ENCODE peak calls at places on chromosomes 11 and 22, in six cellular contexts. U is right atrium auricular region, X is transverse colon, Z is adrenal gland, F is psoas muscle, N is pancreas. A is an unnamed sample.

GRCh38 chr11:12802418-12803085 is 128.3 kb downstream of the TEAD1 start:
- DNase-seq in Z (peak), N (peak), X (peak), U (peak), F (no peak), A (no peak)

GRCh38 chr11:45108070-45109064 is 38.1 kb upstream of the PRDM11 start:
- DNase-seq in X (peak), F (no peak), U (no peak), N (no peak), Z (no peak), A (no peak)

GRCh38 chr11:32891657-32892354 is 805 bp upstream of the QSER1 start:
- DNase-seq in X (no peak), F (no peak), Z (no peak), U (no peak), N (no peak), A (no peak)

GRCh38 chr22:21587803-21588611 is 20.5 kb downstream of the UBE2L3 start:
- DNase-seq in U (no peak), N (no peak), F (no peak), X (peak), Z (no peak), A (peak)

GRCh38 chr22:35301370-35301874 is 1.7 kb downstream of the TOM1 start:
- DNase-seq in Z (peak), N (no peak), X (peak), U (peak), F (peak), A (no peak)

GRCh38 chr11:61362542-61362875 is 335 bp downstream of the TMEM138 start:
- DNase-seq in N (no peak), Z (no peak), F (no peak), X (no peak), U (no peak), A (no peak)

GRCh38 chr11:124749920-124750319 is 2.1 kb downstream of the VSIG2 start:
- DNase-seq in Z (no peak), N (no peak), U (no peak), F (no peak), X (no peak), A (no peak)

GRCh38 chr11:68783216-68783821 is 32.0 kb upstream of the TESMIN start:
- DNase-seq in Z (no peak), F (no peak), X (no peak), U (no peak), N (no peak), A (no peak)

GRCh38 chr11:41498726-41499125 is 39.3 kb upstream of the LRRC4C start:
- DNase-seq in N (no peak), X (no peak), Z (no peak), U (no peak), F (no peak), A (no peak)

GRCh38 chr22:47593911-47594311 is 831.5 kb downstream of the TBC1D22A start:
- DNase-seq in X (no peak), F (peak), U (no peak), Z (no peak), N (no peak), A (no peak)

GRCh38 chr22:33332538-33332937 is 274.4 kb upstream of the SYN3 start:
- DNase-seq in X (peak), Z (no peak), U (no peak), F (no peak), N (no peak), A (no peak)

GRCh38 chr11:126007263-126007662 is 55.4 kb downstream of the CDON start:
- DNase-seq in N (no peak), F (no peak), U (no peak), X (no peak), Z (no peak), A (no peak)

GRCh38 chr11:60767388-60767811 is 10.7 kb downstream of the MS4A15 start:
- DNase-seq in X (no peak), N (no peak), F (no peak), Z (no peak), U (no peak), A (no peak)

GRCh38 chr11:91513734-91514133 is 710.9 kb upstream of the FAT3 start:
- DNase-seq in Z (no peak), F (no peak), X (no peak), U (no peak), N (no peak), A (no peak)

GRCh38 chr22:49046546-49047305 is 780.9 kb downstream of the BRD1 start:
- DNase-seq in N (peak), X (no peak), U (no peak), Z (no peak), F (no peak), A (peak)

GRCh38 chr22:22753526-22754267 is 109.3 kb downstream of the GGTLC2 start:
- DNase-seq in N (peak), Z (peak), X (peak), F (no peak), U (no peak), A (no peak)

GRCh38 chr11:61679893-61680621 is at the start of gene DAGLA:
- DNase-seq in Z (peak), N (peak), F (peak), X (peak), U (peak), A (peak)

GRCh38 chr11:78203184-78203583 is 14.5 kb downstream of the USP35 start:
- DNase-seq in F (no peak), U (no peak), X (no peak), N (no peak), Z (no peak), A (no peak)

GRCh38 chr11:68412593-68413475 is 47.7 kb upstream of the PPP6R3 start:
- DNase-seq in U (no peak), Z (no peak), X (no peak), N (no peak), F (peak), A (no peak)

GRCh38 chr11:24145411-24145810 is 351.4 kb upstream of the LUZP2 start:
- DNase-seq in N (no peak), U (no peak), Z (no peak), X (no peak), F (no peak), A (no peak)

GRCh38 chr11:17369685-17370243 is 18.2 kb downstream of the NCR3LG1 start:
- DNase-seq in F (no peak), Z (no peak), N (no peak), X (no peak), U (no peak), A (no peak)

GRCh38 chr11:72805214-72805613 is 9.0 kb upstream of the ATG16L2 start:
- DNase-seq in N (no peak), X (no peak), F (no peak), Z (no peak), U (no peak), A (no peak)

GRCh38 chr11:7186190-7186589 is 65.5 kb upstream of the SYT9 start:
- DNase-seq in Z (no peak), U (no peak), N (no peak), F (no peak), X (no peak), A (no peak)

GRCh38 chr11:114072978-114073377 is 13.5 kb downstream of the ZBTB16 start:
- DNase-seq in U (no peak), Z (no peak), F (peak), N (no peak), X (no peak), A (no peak)

GRCh38 chr22:46054878-46055158 is 77.9 kb upstream of the WNT7B start:
- DNase-seq in N (no peak), F (peak), U (no peak), X (no peak), Z (no peak), A (no peak)

GRCh38 chr11:128437137-128437536 is 150.2 kb downstream of the ETS1 start:
- DNase-seq in X (no peak), Z (no peak), N (no peak), U (no peak), F (no peak), A (no peak)

GRCh38 chr11:82233211-82233610 is 500.5 kb downstream of the FAM181B start:
- DNase-seq in U (no peak), Z (no peak), N (no peak), F (no peak), X (no peak), A (no peak)

GRCh38 chr11:110091995-110092576 is 1.1 kb upstream of the ZC3H12C start:
- DNase-seq in X (no peak), F (no peak), U (no peak), N (no peak), Z (peak), A (no peak)

GRCh38 chr11:94638902-94639373 is 71.8 kb downstream of the PIWIL4 start:
- DNase-seq in U (no peak), Z (no peak), F (no peak), N (no peak), X (no peak), A (no peak)

GRCh38 chr11:75697906-75698563 is 19.6 kb upstream of the MOGAT2 start:
- DNase-seq in U (no peak), N (no peak), F (no peak), X (no peak), Z (no peak), A (no peak)

DNA sequence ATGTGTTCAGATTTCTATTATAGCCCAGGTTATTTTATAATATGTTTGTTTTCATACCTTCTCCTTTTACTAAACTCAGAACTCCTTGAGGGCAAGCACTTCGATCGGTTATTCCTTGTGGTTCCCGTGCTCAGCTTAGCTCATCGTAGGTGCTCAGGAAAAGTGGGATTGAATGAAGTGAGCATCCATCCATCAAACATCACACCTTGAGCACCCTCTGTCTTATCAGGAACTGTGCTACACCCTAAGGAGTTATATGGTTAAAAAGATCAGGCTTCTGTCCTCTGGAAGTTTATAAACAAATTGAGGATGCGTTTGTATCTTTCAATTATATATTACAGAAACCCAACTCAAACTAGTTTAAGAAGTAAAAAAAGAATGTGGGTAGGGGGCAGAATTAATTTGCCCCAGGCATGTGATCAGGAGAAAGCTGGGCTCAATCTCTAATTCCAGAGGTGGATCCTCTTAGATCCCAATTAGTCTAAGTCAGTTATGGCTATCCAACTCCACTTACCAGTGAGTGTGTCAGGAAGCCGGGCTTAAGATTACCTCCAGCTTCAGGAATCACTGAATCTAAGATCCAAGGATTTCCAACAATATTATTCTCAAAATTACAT is 59.9 kb upstream of the RRAS2 start:
- DNase-seq in F (no peak), N (no peak), U (no peak), Z (no peak), X (no peak), A (no peak)
- TF ChIP-seq CTCF in F (no peak), N (no peak), U (no peak), Z (no peak), X (peak), A (no peak)

DNA sequence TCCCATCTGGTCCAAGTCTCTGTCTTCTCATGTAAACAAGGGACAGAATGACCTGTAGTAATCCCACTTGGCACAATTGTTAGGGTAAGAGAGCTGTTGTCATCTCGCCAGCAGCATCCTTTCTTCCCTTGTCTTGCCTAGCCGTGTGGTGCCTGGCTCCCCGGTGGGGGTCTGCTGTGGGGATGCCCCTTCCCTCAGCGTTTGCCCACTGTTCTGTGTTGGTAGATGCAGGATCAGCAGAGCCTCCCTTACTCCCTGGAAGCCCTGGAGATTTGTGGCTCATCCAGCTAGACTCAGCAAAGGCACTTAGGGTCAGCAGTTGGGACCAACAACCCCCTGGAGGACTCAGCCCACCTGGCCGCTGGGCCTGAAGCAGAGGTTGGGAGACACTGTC is 13.0 kb downstream of the ACO2 start:
- DNase-seq in X (no peak), N (no peak), U (no peak), Z (no peak), F (no peak), A (no peak)
- H3K27ac ChIP-seq in X (peak), N (no peak), U (peak), Z (peak), F (peak), A (peak)

DNA sequence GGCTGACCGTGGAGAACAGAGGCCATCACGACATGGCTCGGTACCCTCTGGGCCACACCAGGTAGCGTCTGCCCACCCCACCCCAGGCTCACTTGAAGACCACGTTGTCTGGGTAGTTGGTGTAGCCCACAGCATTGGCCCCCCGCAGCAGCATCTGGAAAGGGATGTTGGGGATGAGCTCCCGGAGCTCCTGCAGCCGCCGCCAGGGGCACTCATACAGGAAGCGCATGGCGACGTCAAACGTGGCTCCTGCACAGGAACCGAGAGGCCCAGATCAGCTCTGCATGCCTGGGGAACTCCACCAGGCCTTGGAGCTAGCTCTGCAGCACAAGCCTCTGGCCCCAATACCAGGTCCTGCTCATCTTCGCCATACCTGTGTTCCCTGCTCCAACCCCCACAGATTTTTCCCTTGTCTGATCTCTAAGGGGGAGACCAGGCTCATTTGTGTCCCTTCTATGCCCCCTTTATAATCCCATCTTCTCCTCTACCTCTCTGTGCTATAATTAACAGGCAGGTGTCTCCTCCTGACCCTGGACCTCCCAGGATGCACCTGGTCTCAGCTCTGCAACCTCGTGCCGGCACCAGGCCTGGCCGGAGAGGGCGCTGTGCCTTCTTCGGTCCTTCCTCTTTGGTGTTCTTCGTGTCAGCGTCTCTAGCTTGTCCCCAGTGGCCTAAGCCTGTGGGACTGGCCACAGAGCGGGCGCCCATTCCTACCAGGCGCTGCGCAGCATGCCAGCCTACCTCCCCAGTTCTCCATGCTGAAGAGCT is 5.0 kb upstream of the LRFN4 start:
- DNase-seq in F (peak), N (peak), U (no peak), X (peak), Z (no peak), A (no peak)
- TF ChIP-seq CTCF in F (no peak), N (no peak), U (no peak), X (no peak), Z (no peak), A (no peak)

GRCh38 chr11:123086315-123086714 is 24.4 kb upstream of the HSPA8 start:
- DNase-seq in U (no peak), Z (no peak), X (no peak), F (no peak), N (no peak), A (no peak)
- H3K27ac ChIP-seq in U (no peak), Z (no peak), X (peak), F (no peak), N (no peak), A (no peak)

GRCh38 chr11:2530131-2530854 is 85.5 kb downstream of the KCNQ1 start:
- DNase-seq in F (peak), N (peak), Z (peak), X (peak), U (no peak), A (no peak)
- TF ChIP-seq CTCF in F (no peak), N (no peak), Z (no peak), X (no peak), U (no peak), A (no peak)

DNA sequence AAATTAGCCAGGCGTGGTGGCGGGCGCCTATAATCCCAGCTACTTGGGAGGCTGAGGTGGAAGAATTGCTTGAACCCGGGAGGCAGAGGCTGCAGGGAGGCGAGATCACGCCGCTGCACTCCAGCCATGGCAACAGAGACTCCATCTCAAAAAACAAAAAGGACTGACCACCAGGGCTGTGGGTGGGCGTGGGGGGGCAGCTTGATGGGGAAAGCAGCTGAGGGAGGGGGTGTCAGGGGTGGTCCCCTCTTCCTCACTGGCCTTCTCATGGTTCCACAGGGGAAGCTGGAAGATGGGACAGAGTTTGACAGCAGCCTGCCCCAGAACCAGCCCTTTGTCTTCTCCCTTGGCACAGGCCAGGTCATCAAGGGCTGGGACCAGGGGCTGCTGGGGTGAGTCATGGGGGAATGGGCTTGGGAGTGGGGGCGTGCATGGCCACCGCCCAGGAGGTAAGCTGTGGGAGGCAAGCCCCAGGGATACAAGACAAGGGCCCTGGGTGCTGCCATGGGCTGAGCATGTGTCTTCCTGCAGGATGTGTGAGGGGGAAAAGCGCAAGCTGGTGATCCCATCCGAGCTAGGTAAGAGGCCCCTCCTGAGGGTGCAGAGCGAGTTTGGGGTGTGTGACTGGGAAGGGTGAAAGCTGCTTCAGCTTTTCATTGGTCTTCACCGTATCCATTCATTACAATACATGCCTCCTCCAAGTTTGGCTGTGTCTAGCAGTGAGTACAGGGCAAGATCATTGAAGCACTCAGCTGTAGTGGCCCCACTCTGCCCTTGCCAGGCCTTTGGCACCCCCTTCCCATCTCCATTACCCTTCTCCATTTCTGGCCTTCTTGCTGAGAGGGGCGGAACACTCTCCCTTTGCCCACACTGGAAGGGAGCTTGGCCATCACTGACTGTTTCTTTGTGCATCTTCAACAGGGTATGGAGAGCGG is 2.3 kb downstream of the FKBP2 start:
- DNase-seq in F (no peak), X (no peak), Z (no peak), N (no peak), U (no peak), A (no peak)
- H3K27ac ChIP-seq in F (peak), X (peak), Z (peak), N (peak), U (peak), A (no peak)

DNA sequence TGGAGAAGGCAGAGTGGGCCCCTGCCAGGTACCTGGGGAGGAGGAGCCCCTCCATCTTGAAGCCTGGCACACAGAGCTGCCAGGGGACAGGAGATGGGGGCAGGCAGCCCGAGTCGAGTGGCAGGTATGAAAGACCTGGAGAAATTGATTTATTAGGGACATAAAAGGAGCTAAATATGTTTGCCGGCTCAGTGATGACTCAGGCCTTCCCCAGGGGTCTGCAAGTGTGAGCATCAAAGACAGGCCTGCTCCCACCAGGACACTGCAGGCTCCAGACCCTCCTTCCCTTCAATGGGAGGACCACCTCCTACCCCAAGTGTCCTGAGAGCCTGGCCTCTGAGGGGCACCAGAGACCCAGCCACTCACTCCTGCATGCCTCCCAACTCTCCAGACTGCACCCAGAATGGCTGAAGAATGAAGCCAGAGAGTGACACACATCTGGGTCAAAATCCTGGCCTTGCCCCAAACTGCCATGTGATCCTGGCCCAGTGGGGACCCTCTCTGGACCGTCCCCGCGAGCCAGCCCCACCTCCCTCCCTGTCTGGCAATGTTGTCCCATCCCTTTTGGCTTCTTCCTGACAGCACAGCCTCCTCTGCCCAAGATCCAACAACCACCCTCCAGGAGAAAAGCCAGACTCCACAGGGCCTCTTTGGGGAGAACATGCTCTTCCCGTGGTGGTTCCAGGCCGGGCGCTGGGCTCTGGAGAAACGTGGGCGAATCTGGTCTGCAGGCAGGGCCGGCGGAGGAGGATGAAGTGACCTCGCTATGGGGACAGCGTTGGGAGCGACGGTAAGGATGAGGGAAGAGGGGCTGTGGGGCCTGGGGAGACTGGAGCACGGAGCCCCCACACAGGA is 36.2 kb downstream of the CYTH4 start:
- DNase-seq in F (no peak), Z (no peak), X (no peak), U (no peak), N (no peak), A (no peak)
- TF ChIP-seq CTCF in F (no peak), Z (no peak), X (no peak), U (no peak), N (no peak), A (no peak)